ENCODE peak calls at places on chromosomes 16 and 17, in eight cellular contexts. I is iris pigment epithelial cell; E is smooth muscle cell of the brain vasculature; X is stimulated activated CD4-positive, alpha-beta T cell treated with anti-CD3 and anti-CD28 coated beads, Interleukin-4, amount 100 ng/mL, for 24 hours; G is hypothalamus; Y is SJSA1; T is NCI-H2081; O is upper lobe of right lung. D is an unnamed sample.

GRCh38 chr16:16778322-16778721 is 399.4 kb downstream of the NPIPA7 start:
- DNase-seq in I (no peak), E (no peak), X (no peak), G (no peak), Y (no peak), T (no peak), O (no peak), D (no peak)

GRCh38 chr17:27921599-27921998 is 28.4 kb upstream of the LYRM9 start:
- DNase-seq in I (no peak), E (no peak), X (no peak), G (no peak), Y (no peak), T (no peak), O (no peak), D (no peak)

GRCh38 chr16:2846511-2847310 is 11.3 kb downstream of the PRSS22 start:
- DNase-seq in I (peak), E (no peak), X (no peak), G (no peak), Y (no peak), T (no peak), O (no peak), D (peak)

GRCh38 chr16:86667035-86667434 is 88.7 kb downstream of the FOXL1 start:
- DNase-seq in I (no peak), E (no peak), X (no peak), G (no peak), Y (no peak), T (no peak), O (no peak), D (peak)

GRCh38 chr16:22848451-22848850 is 34.5 kb downstream of the HS3ST2 start:
- DNase-seq in I (no peak), E (no peak), X (no peak), G (no peak), Y (no peak), T (no peak), O (no peak), D (no peak)

GRCh38 chr16:69286941-69287713 is 24.0 kb upstream of the VPS4A start:
- DNase-seq in I (peak), E (peak), X (peak), G (no peak), Y (no peak), T (peak), O (peak), D (peak)

GRCh38 chr16:88315543-88316105 is 67.1 kb upstream of the ZNF469 start:
- DNase-seq in I (peak), E (no peak), X (no peak), G (no peak), Y (peak), T (no peak), O (no peak), D (peak)

GRCh38 chr16:57021693-57022092 is 32.3 kb downstream of the NLRC5 start:
- DNase-seq in I (no peak), E (no peak), X (no peak), G (no peak), Y (no peak), T (no peak), O (no peak), D (no peak)

GRCh38 chr16:81366316-81366932 is 51.7 kb downstream of the GAN start:
- DNase-seq in I (peak), E (peak), X (peak), G (no peak), Y (no peak), T (peak), O (no peak), D (peak)

GRCh38 chr17:50114849-50115357 is 15.1 kb downstream of the SAMD14 start:
- DNase-seq in I (peak), E (no peak), X (peak), G (no peak), Y (no peak), T (peak), O (no peak), D (peak)

GRCh38 chr16:89615596-89616090 is 2.2 kb downstream of the DPEP1 start:
- DNase-seq in I (no peak), E (no peak), X (no peak), G (no peak), Y (no peak), T (no peak), O (no peak), D (no peak)

GRCh38 chr16:89210904-89211515 is 6.5 kb upstream of the ZNF778 start:
- DNase-seq in I (no peak), E (no peak), X (no peak), G (no peak), Y (no peak), T (no peak), O (no peak), D (peak)

GRCh38 chr16:89598199-89598598 is 15.2 kb upstream of the DPEP1 start:
- DNase-seq in I (peak), E (no peak), X (no peak), G (no peak), Y (no peak), T (no peak), O (no peak), D (peak)

GRCh38 chr16:85963746-85964370 is 64.9 kb downstream of the IRF8 start:
- DNase-seq in I (peak), E (no peak), X (no peak), G (no peak), Y (no peak), T (no peak), O (peak), D (no peak)

GRCh38 chr17:40031706-40032105 is 16.5 kb downstream of the CSF3 start:
- DNase-seq in I (no peak), E (no peak), X (no peak), G (no peak), Y (no peak), T (no peak), O (no peak), D (no peak)

GRCh38 chr16:31700530-31701388 is 172.8 kb upstream of the ZNF267 start:
- DNase-seq in I (peak), E (no peak), X (peak), G (peak), Y (no peak), T (no peak), O (peak), D (peak)

GRCh38 chr16:1496464-1496863 is 3.3 kb downstream of the TELO2 start:
- DNase-seq in I (no peak), E (no peak), X (no peak), G (no peak), Y (no peak), T (no peak), O (no peak), D (no peak)

GRCh38 chr16:72905581-72905980 is 142.3 kb downstream of the ZFHX3 start:
- DNase-seq in I (peak), E (no peak), X (no peak), G (no peak), Y (no peak), T (no peak), O (no peak), D (peak)

GRCh38 chr16:31351937-31352315 is 3.0 kb upstream of the ITGAX start:
- DNase-seq in I (peak), E (no peak), X (peak), G (no peak), Y (no peak), T (no peak), O (no peak), D (peak)

GRCh38 chr16:51853586-51853985 is 693.4 kb downstream of the TOX3 start:
- DNase-seq in I (no peak), E (no peak), X (no peak), G (no peak), Y (no peak), T (no peak), O (no peak), D (no peak)

GRCh38 chr17:58356231-58356630 is 4.2 kb upstream of the SUPT4H1 start:
- DNase-seq in I (no peak), E (no peak), X (no peak), G (no peak), Y (no peak), T (no peak), O (no peak), D (no peak)

GRCh38 chr17:17964710-17965109 is 7.5 kb downstream of the TOM1L2 start:
- DNase-seq in I (no peak), E (no peak), X (no peak), G (no peak), Y (no peak), T (no peak), O (no peak), D (no peak)

GRCh38 chr16:70767377-70768204 is 33.4 kb downstream of the VAC14 start:
- DNase-seq in I (peak), E (no peak), X (no peak), G (no peak), Y (no peak), T (no peak), O (no peak), D (peak)

GRCh38 chr17:11610999-11611566 is 12.8 kb downstream of the DNAH9 start:
- DNase-seq in I (no peak), E (no peak), X (no peak), G (no peak), Y (no peak), T (no peak), O (no peak), D (no peak)

GRCh38 chr17:35906559-35907265 is 23.9 kb downstream of the RDM1 start:
- DNase-seq in I (peak), E (no peak), X (no peak), G (no peak), Y (no peak), T (no peak), O (no peak), D (peak)

GRCh38 chr17:40510328-40510648 is 8.9 kb upstream of the TNS4 start:
- DNase-seq in I (peak), E (peak), X (no peak), G (no peak), Y (no peak), T (no peak), O (peak), D (peak)

GRCh38 chr17:52995127-52995526 is 827.6 kb upstream of the KIF2B start:
- DNase-seq in I (no peak), E (no peak), X (no peak), G (no peak), Y (no peak), T (peak), O (no peak), D (no peak)

GRCh38 chr16:63618896-63619295 is 1503.0 kb downstream of the CDH11 start:
- DNase-seq in I (no peak), E (no peak), X (no peak), G (no peak), Y (no peak), T (no peak), O (no peak), D (no peak)

D was measured in fibroblast of mammary gland.